ENCODE peak calls at places on chromosomes 2 and 18, in four cellular contexts. One of them, this sample, is unnamed.

GRCh38 chr2:23414876-23415275 is 29.9 kb downstream of the KLHL29 start:
- DNase-seq in astrocyte: no peak
- DNase-seq in dorsolateral prefrontal cortex: no peak
- DNase-seq in lower lobe of right lung: no peak
- DNase-seq in this sample: no peak

GRCh38 chr2:227228061-227228667 is 63.7 kb downstream of the COL4A3 start:
- DNase-seq in astrocyte: no peak
- DNase-seq in dorsolateral prefrontal cortex: peak; percentile 72
- DNase-seq in lower lobe of right lung: no peak
- DNase-seq in this sample: no peak

GRCh38 chr2:52192656-52193055 is 1160.7 kb upstream of the NRXN1 start:
- DNase-seq in astrocyte: no peak
- DNase-seq in dorsolateral prefrontal cortex: no peak
- DNase-seq in lower lobe of right lung: no peak
- DNase-seq in this sample: no peak

GRCh38 chr18:60892855-60893254 is 440.4 kb upstream of the CDH20 start:
- DNase-seq in astrocyte: peak; percentile 68
- DNase-seq in dorsolateral prefrontal cortex: no peak
- DNase-seq in lower lobe of right lung: no peak
- DNase-seq in this sample: no peak

GRCh38 chr18:8260319-8260718 is 348.9 kb upstream of the RAB12 start:
- DNase-seq in astrocyte: peak; percentile 18
- DNase-seq in dorsolateral prefrontal cortex: no peak
- DNase-seq in lower lobe of right lung: no peak
- DNase-seq in this sample: no peak

GRCh38 chr2:235105821-235106359 is 154.1 kb downstream of the SH3BP4 start:
- DNase-seq in astrocyte: peak; percentile 80
- DNase-seq in dorsolateral prefrontal cortex: no peak
- DNase-seq in lower lobe of right lung: no peak
- DNase-seq in this sample: no peak

GRCh38 chr2:220555961-220556360 is 928.5 kb downstream of the SLC4A3 start:
- DNase-seq in astrocyte: peak; percentile 36
- DNase-seq in dorsolateral prefrontal cortex: no peak
- DNase-seq in lower lobe of right lung: no peak
- DNase-seq in this sample: no peak

GRCh38 chr2:70861774-70862644 is 26.4 kb upstream of the CD207 start:
- DNase-seq in astrocyte: peak; percentile 35
- DNase-seq in dorsolateral prefrontal cortex: peak; percentile 82
- DNase-seq in lower lobe of right lung: peak; percentile 81
- DNase-seq in this sample: peak; percentile 23

GRCh38 chr18:79517322-79517721 is 121.6 kb downstream of the NFATC1 start:
- DNase-seq in astrocyte: no peak
- DNase-seq in dorsolateral prefrontal cortex: no peak
- DNase-seq in lower lobe of right lung: no peak
- DNase-seq in this sample: no peak

GRCh38 chr2:237459741-237460174 is 27.3 kb upstream of the MLPH start:
- DNase-seq in astrocyte: peak; percentile 93
- DNase-seq in dorsolateral prefrontal cortex: no peak
- DNase-seq in lower lobe of right lung: no peak
- DNase-seq in this sample: no peak

GRCh38 chr2:180058993-180059392 is 51.9 kb upstream of the CWC22 start:
- DNase-seq in astrocyte: no peak
- DNase-seq in dorsolateral prefrontal cortex: no peak
- DNase-seq in lower lobe of right lung: no peak
- DNase-seq in this sample: no peak

GRCh38 chr2:95158891-95159619 is 593 bp downstream of the ZNF514 start:
- DNase-seq in astrocyte: peak; percentile 39
- DNase-seq in dorsolateral prefrontal cortex: peak; percentile 32
- DNase-seq in lower lobe of right lung: peak; percentile 73
- DNase-seq in this sample: no peak

GRCh38 chr2:55026202-55026601 is 24.0 kb downstream of the RTN4 start:
- DNase-seq in astrocyte: no peak
- DNase-seq in dorsolateral prefrontal cortex: no peak
- DNase-seq in lower lobe of right lung: no peak
- DNase-seq in this sample: no peak

GRCh38 chr2:28355521-28356094 is 37.0 kb upstream of the FOSL2 start:
- DNase-seq in astrocyte: no peak
- DNase-seq in dorsolateral prefrontal cortex: no peak
- DNase-seq in lower lobe of right lung: peak; percentile 60
- DNase-seq in this sample: no peak

GRCh38 chr2:7773362-7773973 is 856.3 kb downstream of the RNF144A start:
- DNase-seq in astrocyte: peak; percentile 38
- DNase-seq in dorsolateral prefrontal cortex: no peak
- DNase-seq in lower lobe of right lung: peak; percentile 50
- DNase-seq in this sample: no peak

GRCh38 chr18:8052237-8052701 is 485.2 kb downstream of the PTPRM start:
- DNase-seq in astrocyte: no peak
- DNase-seq in dorsolateral prefrontal cortex: no peak
- DNase-seq in lower lobe of right lung: no peak
- DNase-seq in this sample: no peak

DNA sequence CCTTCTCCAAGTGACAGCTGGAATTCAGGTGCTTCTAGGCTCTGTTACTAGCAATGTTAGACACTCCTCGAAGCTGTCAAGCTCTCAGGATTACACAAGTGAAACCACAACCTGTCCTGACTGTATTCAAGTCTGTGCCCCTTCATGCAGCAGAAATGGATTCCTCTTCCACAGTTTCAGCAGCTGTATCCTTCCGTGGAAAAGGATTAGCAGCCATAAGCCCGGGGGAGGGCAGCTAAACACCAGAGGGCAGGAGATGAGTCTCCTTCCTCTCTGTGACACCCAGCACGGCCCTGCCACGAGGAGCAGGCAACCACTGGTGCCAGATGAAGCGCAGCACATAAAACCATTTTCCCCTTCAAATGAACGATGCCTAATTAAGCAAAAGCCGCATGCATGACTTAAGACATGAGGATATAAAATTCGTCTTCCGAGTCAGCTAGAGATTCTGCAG is 1.2 kb downstream of the ST3GAL5 start:
- DNase-seq in astrocyte: no peak
- DNase-seq in dorsolateral prefrontal cortex: peak; percentile 84
- DNase-seq in lower lobe of right lung: peak; percentile 65
- DNase-seq in this sample: no peak
- TF ChIP-seq CTCF in astrocyte: peak; percentile 19
- TF ChIP-seq CTCF in dorsolateral prefrontal cortex: peak; percentile 61
- TF ChIP-seq CTCF in lower lobe of right lung: no peak
- TF ChIP-seq CTCF in this sample: peak; percentile 41

GRCh38 chr2:85459771-85460170 is 41.3 kb downstream of the SH2D6 start:
- DNase-seq in astrocyte: no peak
- DNase-seq in dorsolateral prefrontal cortex: no peak
- DNase-seq in lower lobe of right lung: no peak
- DNase-seq in this sample: no peak
- H3K4me3 ChIP-seq in astrocyte: no peak overlapping the region
- H3K4me3 ChIP-seq in dorsolateral prefrontal cortex: no peak overlapping the region
- H3K4me3 ChIP-seq in lower lobe of right lung: no peak overlapping the region
- H3K4me3 ChIP-seq in this sample: no peak overlapping the region

GRCh38 chr2:99615247-99615771 is 125.5 kb upstream of the REV1 start:
- DNase-seq in astrocyte: no peak
- DNase-seq in dorsolateral prefrontal cortex: peak; percentile 54
- DNase-seq in lower lobe of right lung: no peak
- DNase-seq in this sample: no peak
- TF ChIP-seq CTCF in astrocyte: no peak
- TF ChIP-seq CTCF in dorsolateral prefrontal cortex: peak; percentile 48
- TF ChIP-seq CTCF in lower lobe of right lung: no peak
- TF ChIP-seq CTCF in this sample: peak; percentile 18

GRCh38 chr2:60556441-60556997 is 3.1 kb upstream of the BCL11A start:
- DNase-seq in astrocyte: no peak
- DNase-seq in dorsolateral prefrontal cortex: no peak
- DNase-seq in lower lobe of right lung: no peak
- DNase-seq in this sample: no peak
- H3K4me3 ChIP-seq in astrocyte: peak overlapping the region; percentile 41
- H3K4me3 ChIP-seq in dorsolateral prefrontal cortex: peak overlapping the region; percentile 83
- H3K4me3 ChIP-seq in lower lobe of right lung: peak overlapping the region; percentile 28
- H3K4me3 ChIP-seq in this sample: no peak overlapping the region

DNA sequence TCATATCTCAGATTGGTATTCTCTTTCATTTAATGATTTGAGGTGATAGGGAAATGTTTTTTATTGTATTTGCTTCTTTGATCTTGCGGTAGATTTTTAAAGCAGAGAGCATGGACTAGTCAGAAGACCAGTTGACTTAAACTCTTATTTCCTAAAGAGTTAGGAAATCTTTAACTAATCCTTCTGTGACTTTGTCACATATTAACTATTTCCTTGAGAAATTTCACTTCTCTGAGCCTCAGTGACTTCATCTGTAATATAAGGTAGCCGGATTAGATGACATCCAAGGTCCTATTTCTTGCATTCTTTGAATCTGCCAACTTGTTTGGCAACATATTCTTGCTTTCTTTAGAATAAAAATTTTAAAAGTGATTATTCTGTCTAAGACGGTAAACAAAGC is 55.6 kb downstream of the MTX2 start:
- DNase-seq in astrocyte: no peak
- DNase-seq in dorsolateral prefrontal cortex: no peak
- DNase-seq in lower lobe of right lung: no peak
- DNase-seq in this sample: no peak
- TF ChIP-seq CTCF in astrocyte: no peak
- TF ChIP-seq CTCF in dorsolateral prefrontal cortex: no peak
- TF ChIP-seq CTCF in lower lobe of right lung: no peak
- TF ChIP-seq CTCF in this sample: no peak

This sample was measured in AG09309.